ENCODE peak calls at places on chromosomes 16 and 17, in eight cellular contexts. L is transverse colon, F is K562, E is GM12878, X is prostate gland, G is stomach, Q is spleen, P is breast epithelium. O is an unnamed sample. For H3K4me1, the result is how much of the 10 kb centered on the place peaks cover.

GRCh38 chr16:89922477-89922883 is 662 bp upstream of the TUBB3 start:
- DNase-seq in L (peak), F (peak), E (no peak), X (no peak), G (peak), Q (no peak), P (peak), O (no peak)

GRCh38 chr16:77960771-77961170 is 61.6 kb upstream of the CLEC3A start:
- DNase-seq in L (no peak), F (no peak), E (no peak), X (no peak), G (no peak), Q (no peak), P (no peak), O (no peak)

GRCh38 chr16:49921791-49922456 is 66.0 kb upstream of the ZNF423 start:
- DNase-seq in L (peak), F (peak), E (no peak), X (peak), G (peak), Q (peak), P (peak), O (no peak)

GRCh38 chr16:75289189-75289588 is 37.8 kb upstream of the BCAR1 start:
- DNase-seq in L (no peak), F (no peak), E (no peak), X (no peak), G (no peak), Q (no peak), P (no peak), O (no peak)

GRCh38 chr17:1557355-1558095 is 5.1 kb downstream of the PITPNA start:
- DNase-seq in L (peak), F (no peak), E (no peak), X (no peak), G (no peak), Q (peak), P (no peak), O (no peak)

GRCh38 chr17:72031219-72031906 is 89.5 kb upstream of the SOX9 start:
- DNase-seq in L (no peak), F (no peak), E (no peak), X (no peak), G (no peak), Q (no peak), P (no peak), O (no peak)

GRCh38 chr16:14455577-14455976 is 174.5 kb downstream of the PARN start:
- DNase-seq in L (no peak), F (peak), E (no peak), X (no peak), G (no peak), Q (no peak), P (no peak), O (no peak)

GRCh38 chr17:14784997-14785696 is 480.0 kb downstream of the PMP22 start:
- DNase-seq in L (no peak), F (no peak), E (no peak), X (no peak), G (no peak), Q (peak), P (no peak), O (no peak)

GRCh38 chr16:56354746-56355145 is 70.6 kb downstream of the AMFR start:
- DNase-seq in L (peak), F (no peak), E (no peak), X (no peak), G (peak), Q (peak), P (peak), O (no peak)

GRCh38 chr17:30309591-30309990 is 17.8 kb upstream of the BLMH start:
- DNase-seq in L (no peak), F (no peak), E (no peak), X (no peak), G (no peak), Q (no peak), P (no peak), O (no peak)

GRCh38 chr16:29916979-29917378 is 9.0 kb downstream of the KCTD13 start:
- DNase-seq in L (no peak), F (no peak), E (no peak), X (no peak), G (no peak), Q (no peak), P (no peak), O (no peak)

GRCh38 chr17:29585080-29585751 is 4.2 kb downstream of the GIT1 start:
- DNase-seq in L (no peak), F (no peak), E (no peak), X (no peak), G (no peak), Q (peak), P (no peak), O (no peak)

GRCh38 chr16:31088459-31089183 is at the start of gene PRSS53:
- DNase-seq in L (no peak), F (no peak), E (no peak), X (no peak), G (no peak), Q (peak), P (no peak), O (no peak)

GRCh38 chr17:38747385-38748328 is 479 bp downstream of the PCGF2 start:
- DNase-seq in L (peak), F (peak), E (no peak), X (peak), G (no peak), Q (no peak), P (no peak), O (no peak)

GRCh38 chr17:10316986-10317834 is 55.6 kb downstream of the MYH13 start:
- DNase-seq in L (peak), F (peak), E (no peak), X (peak), G (peak), Q (no peak), P (no peak), O (no peak)

GRCh38 chr17:67615011-67615561 is 102.7 kb upstream of the NOL11 start:
- DNase-seq in L (no peak), F (no peak), E (no peak), X (peak), G (no peak), Q (no peak), P (no peak), O (no peak)

GRCh38 chr17:38925263-38925995 is at the start of gene LASP1NB:
- DNase-seq in L (no peak), F (no peak), E (no peak), X (no peak), G (peak), Q (peak), P (no peak), O (no peak)

GRCh38 chr16:15564619-15565339 is 78.2 kb downstream of the MARF1 start:
- DNase-seq in L (no peak), F (no peak), E (no peak), X (no peak), G (no peak), Q (peak), P (no peak), O (no peak)

GRCh38 chr16:71367243-71367976 is 8.9 kb downstream of the CALB2 start:
- DNase-seq in L (peak), F (peak), E (peak), X (no peak), G (peak), Q (no peak), P (no peak), O (no peak)

GRCh38 chr16:56869513-56870270 is 4.7 kb downstream of the SLC12A3 start:
- DNase-seq in L (peak), F (peak), E (no peak), X (no peak), G (no peak), Q (no peak), P (no peak), O (no peak)

GRCh38 chr16:67463059-67463458 is 17.9 kb downstream of the ATP6V0D1 start:
- DNase-seq in L (peak), F (no peak), E (no peak), X (peak), G (no peak), Q (no peak), P (no peak), O (no peak)
- TF ChIP-seq POLR2A in L (peak), F (no peak), E (no peak), X (no peak), G (no peak), Q (no peak), P (no peak), O (no peak)

DNA sequence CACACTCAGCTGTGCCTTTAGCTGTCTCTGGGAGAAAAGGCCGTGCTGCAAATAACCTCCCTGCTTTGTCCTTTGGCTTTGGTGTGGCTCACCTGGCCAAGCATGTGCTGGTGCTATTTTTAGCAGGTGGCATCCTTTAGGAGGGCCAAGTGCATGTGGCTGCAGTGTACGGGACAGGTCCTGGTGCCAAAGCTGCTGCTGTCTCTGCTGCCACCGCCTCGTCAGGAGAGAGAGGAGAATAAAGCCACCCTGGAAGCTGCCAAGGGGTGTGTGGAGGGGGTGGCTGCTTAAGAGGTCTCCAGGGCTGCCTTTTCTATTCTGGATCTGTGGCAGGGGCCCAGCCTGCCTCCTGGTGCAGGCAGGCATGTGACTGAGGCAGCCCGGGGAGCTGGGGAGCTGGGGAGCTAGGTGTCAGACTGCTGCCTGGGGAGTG is 6.2 kb downstream of the AKAP1 start:
- DNase-seq in L (no peak), F (no peak), E (no peak), X (peak), G (peak), Q (no peak), P (no peak), O (no peak)
- TF ChIP-seq POLR2AphosphoS5 in L (no peak), F (no peak), E (no peak), X (peak), G (no peak), Q (no peak), P (peak), O (no peak)

GRCh38 chr17:3890082-3890892 is 2.6 kb downstream of the CAMKK1 start:
- DNase-seq in L (peak), F (peak), E (no peak), X (peak), G (peak), Q (no peak), P (peak), O (no peak)

GRCh38 chr17:3890893-3891219 is 2.0 kb downstream of the CAMKK1 start:
- DNase-seq in L (no peak), F (no peak), E (no peak), X (no peak), G (no peak), Q (no peak), P (no peak), O (no peak)

GRCh38 chr17:3892095-3892998 is 506 bp downstream of the CAMKK1 start:
- DNase-seq in L (peak), F (peak), E (no peak), X (peak), G (peak), Q (peak), P (peak), O (no peak)

GRCh38 chr17:3893003-3893719 is at the start of gene CAMKK1:
- DNase-seq in L (peak), F (peak), E (no peak), X (peak), G (peak), Q (peak), P (peak), O (no peak)

GRCh38 chr17:3891626-3892094 is 1.2 kb downstream of the CAMKK1 start:
- DNase-seq in L (no peak), F (no peak), E (no peak), X (no peak), G (no peak), Q (no peak), P (no peak), O (no peak)
- H3K4me1 ChIP-seq in L (half or more), F (half or more), E (under half), X (under half), G (half or more), Q (under half), P (under half), O (half or more)

GRCh38 chr17:66221755-66222530 is 7.3 kb downstream of the APOH start:
- DNase-seq in L (no peak), F (no peak), E (no peak), X (no peak), G (no peak), Q (no peak), P (no peak), O (no peak)
- TF ChIP-seq POLR2A in L (no peak), F (no peak), E (no peak), X (no peak), G (no peak), Q (no peak), P (no peak), O (no peak)

GRCh38 chr16:85584192-85584757 is 28.8 kb upstream of the GSE1 start:
- DNase-seq in L (no peak), F (no peak), E (no peak), X (no peak), G (no peak), Q (no peak), P (no peak), O (no peak)
- TF ChIP-seq POLR2AphosphoS5 in L (no peak), F (no peak), E (no peak), X (no peak), G (no peak), Q (no peak), P (no peak), O (no peak)

O was measured in vagina.